ENCODE peak calls at places on chromosome 4, in four cellular contexts. L, I, U and P are unnamed samples.

GRCh38 chr4:156778606-156779005 is 193.0 kb downstream of the PDGFC start:
- ATAC-seq in U (no peak), L (peak), I (no peak), P (no peak)

GRCh38 chr4:150078996-150079581 is 844 bp downstream of the DCLK2 start:
- ATAC-seq in L (peak), I (peak), U (peak), P (peak)

GRCh38 chr4:185293202-185293601 is 83.8 kb downstream of the SNX25 start:
- ATAC-seq in U (no peak), L (no peak), I (no peak), P (no peak)

GRCh38 chr4:6910340-6910959 is 824 bp downstream of the TBC1D14 start:
- ATAC-seq in L (no peak), U (no peak), I (peak), P (no peak)

GRCh38 chr4:170138580-170139194 is 48.9 kb upstream of the AADAT start:
- ATAC-seq in U (peak), L (peak), I (peak), P (peak)

GRCh38 chr4:26197018-26197779 is 123.6 kb upstream of the RBPJ start:
- ATAC-seq in I (no peak), U (peak), L (no peak), P (no peak)

GRCh38 chr4:24400537-24400936 is 183.8 kb downstream of the DHX15 start:
- ATAC-seq in L (no peak), I (no peak), U (no peak), P (no peak)

GRCh38 chr4:1783970-1784369 is 9.1 kb upstream of the FGFR3 start:
- ATAC-seq in I (no peak), L (no peak), U (no peak), P (no peak)

GRCh38 chr4:114132830-114133229 is 153.4 kb upstream of the ARSJ start:
- ATAC-seq in L (no peak), U (peak), I (no peak), P (no peak)

GRCh38 chr4:182736207-182736606 is 181.0 kb downstream of the DCTD start:
- ATAC-seq in L (no peak), I (no peak), U (no peak), P (no peak)

GRCh38 chr4:161252520-161253141 is 911.2 kb downstream of the FSTL5 start:
- ATAC-seq in U (no peak), I (no peak), L (peak), P (no peak)

GRCh38 chr4:111283066-111283677 is 660.3 kb upstream of the PITX2 start:
- ATAC-seq in U (no peak), L (peak), I (no peak), P (no peak)

GRCh38 chr4:19982556-19982955 is 269.1 kb upstream of the SLIT2 start:
- ATAC-seq in U (no peak), I (no peak), L (no peak), P (no peak)

GRCh38 chr4:149749769-149750168 is 65.9 kb downstream of the IQCM start:
- ATAC-seq in I (no peak), U (no peak), L (no peak), P (no peak)

GRCh38 chr4:42816189-42816588 is 76.3 kb upstream of the GRXCR1 start:
- ATAC-seq in L (no peak), U (peak), I (no peak), P (no peak)

GRCh38 chr4:176230827-176231226 is 35.4 kb upstream of the SPATA4 start:
- ATAC-seq in U (no peak), I (peak), L (no peak), P (no peak)

GRCh38 chr4:153159728-153160221 is 44.5 kb upstream of the TRIM2 start:
- ATAC-seq in U (peak), I (no peak), L (no peak), P (no peak)

GRCh38 chr4:173537628-173538147 is 7.7 kb upstream of the HAND2 start:
- ATAC-seq in I (no peak), U (peak), L (no peak), P (no peak)

GRCh38 chr4:113209153-113209552 is 159.7 kb downstream of the ANK2 start:
- ATAC-seq in I (no peak), U (no peak), L (no peak), P (no peak)

GRCh38 chr4:188006285-188006848 is 10.8 kb downstream of the ZFP42 start:
- ATAC-seq in L (no peak), U (no peak), I (no peak), P (no peak)

GRCh38 chr4:87047281-87047798 is 112.5 kb downstream of the AFF1 start:
- ATAC-seq in I (no peak), U (no peak), L (no peak), P (no peak)

GRCh38 chr4:85762204-85762884 is 287.4 kb downstream of the ARHGAP24 start:
- ATAC-seq in I (no peak), L (peak), U (no peak), P (peak)

GRCh38 chr4:40409835-40410234 is 74.7 kb downstream of the CHRNA9 start:
- ATAC-seq in L (no peak), U (peak), I (no peak), P (no peak)

GRCh38 chr4:105662935-105663675 is 45.4 kb downstream of the INTS12 start:
- ATAC-seq in U (no peak), I (no peak), L (no peak), P (no peak)

GRCh38 chr4:146450524-146450923 is 71.2 kb downstream of the SLC10A7 start:
- ATAC-seq in L (no peak), I (no peak), U (peak), P (no peak)

GRCh38 chr4:17664755-17665154 is 50.3 kb downstream of the MED28 start:
- ATAC-seq in L (peak), U (peak), I (no peak), P (no peak)

GRCh38 chr4:130736436-130737185 is 1640.7 kb downstream of the C4orf33 start:
- ATAC-seq in L (no peak), I (no peak), U (no peak), P (no peak)

GRCh38 chr4:10622728-10623127 is 61.8 kb downstream of the CLNK start:
- ATAC-seq in U (peak), I (no peak), L (no peak), P (no peak)

GRCh38 chr4:68336530-68336929 is 13.4 kb downstream of the YTHDC1 start:
- ATAC-seq in U (no peak), L (no peak), I (no peak), P (no peak)

GRCh38 chr4:76449362-76449767 is 14.3 kb downstream of the SHROOM3 start:
- ATAC-seq in U (no peak), I (no peak), L (peak), P (no peak)

GRCh38 chr4:85777908-85778808 is 303.2 kb downstream of the ARHGAP24 start:
- ATAC-seq in I (no peak), L (peak), U (no peak), P (peak)

GRCh38 chr4:152938237-152938969 is 2.3 kb downstream of the FHDC1 start:
- ATAC-seq in L (no peak), U (no peak), I (no peak), P (no peak)

GRCh38 chr4:107060388-107060787 is 24.3 kb upstream of the DKK2 start:
- ATAC-seq in L (no peak), U (no peak), I (no peak), P (no peak)

GRCh38 chr4:138953962-138954371 is 61.6 kb upstream of the NOCT start:
- ATAC-seq in U (no peak), L (peak), I (peak), P (peak)

GRCh38 chr4:151227731-151228130 is 49.2 kb upstream of the PRSS48 start:
- ATAC-seq in I (peak), U (no peak), L (peak), P (peak)

GRCh38 chr4:48970471-48970921 is 15.6 kb upstream of the CWH43 start:
- ATAC-seq in I (no peak), U (no peak), L (no peak), P (no peak)

GRCh38 chr4:150332961-150333360 is 249.0 kb upstream of the MAB21L2 start:
- ATAC-seq in U (no peak), I (no peak), L (no peak), P (no peak)

GRCh38 chr4:112900416-112900815 is 149.0 kb upstream of the ANK2 start:
- ATAC-seq in U (no peak), I (no peak), L (no peak), P (no peak)

GRCh38 chr4:8270418-8270771 is 841 bp downstream of the HTRA3 start:
- ATAC-seq in U (no peak), L (no peak), I (no peak), P (no peak)